ENCODE peak calls at places on chromosomes 16 and 17, in four cellular contexts. R, F, J and N are unnamed samples.
A peak's percentile ranks its signal among the peaks of the same experiment; 100 is the strongest.

GRCh38 chr16:88764913-88765349 is 20.1 kb downstream of the PIEZO1 start:
- DNase-seq in R (peak; percentile 35), F (peak; percentile 62), J (no peak), N (no peak)

GRCh38 chr16:80231888-80232287 is 308.9 kb upstream of the DYNLRB2 start:
- DNase-seq in R (peak; percentile 94), F (no peak), J (no peak), N (no peak)

GRCh38 chr16:30113031-30113710 is at the start of gene GDPD3:
- DNase-seq in R (no peak), F (peak; percentile 72), J (no peak), N (no peak)

GRCh38 chr17:82495844-82496528 is 23.5 kb upstream of the FOXK2 start:
- DNase-seq in R (no peak), F (peak; percentile 87), J (no peak), N (no peak)

GRCh38 chr16:48129926-48130325 is 25.9 kb downstream of the ABCC12 start:
- DNase-seq in R (no peak), F (no peak), J (no peak), N (no peak)

GRCh38 chr17:42924891-42925290 is 24.3 kb downstream of the G6PC1 start:
- DNase-seq in R (no peak), F (peak; percentile 56), J (no peak), N (no peak)

GRCh38 chr17:12395733-12396354 is 269.8 kb upstream of the MYOCD start:
- DNase-seq in R (no peak), F (peak; percentile 90), J (no peak), N (no peak)

GRCh38 chr17:8855477-8856204 is 11.8 kb downstream of the PIK3R6 start:
- DNase-seq in R (no peak), F (peak; percentile 26), J (no peak), N (no peak)

GRCh38 chr17:18966831-18967624 is 15.1 kb downstream of the SLC5A10 start:
- DNase-seq in R (peak; percentile 52), F (peak; percentile 72), J (no peak), N (no peak)

GRCh38 chr16:57696240-57696639 is 1.6 kb downstream of the DRC7 start:
- DNase-seq in R (no peak), F (no peak), J (no peak), N (no peak)

GRCh38 chr16:1706386-1707192 is 594 bp downstream of the MAPK8IP3 start:
- DNase-seq in R (peak; percentile 36), F (peak; percentile 59), J (no peak), N (peak; percentile 60)

GRCh38 chr16:84225571-84225970 is 14.2 kb downstream of the KCNG4 start:
- DNase-seq in R (no peak), F (no peak), J (no peak), N (no peak)

GRCh38 chr16:64092284-64092683 is 1029.6 kb downstream of the CDH11 start:
- DNase-seq in R (peak; percentile 65), F (no peak), J (no peak), N (no peak)

GRCh38 chr16:75023019-75023418 is 24.2 kb downstream of the ZNRF1 start:
- DNase-seq in R (peak; percentile 70), F (no peak), J (no peak), N (no peak)

GRCh38 chr17:16972346-16972745 is 428 bp upstream of the TNFRSF13B start:
- DNase-seq in R (no peak), F (peak; percentile 37), J (no peak), N (no peak)

GRCh38 chr16:66170989-66171388 is 195.5 kb upstream of the CDH5 start:
- DNase-seq in R (no peak), F (peak; percentile 4), J (no peak), N (no peak)

GRCh38 chr17:12342609-12343248 is 322.1 kb downstream of the MAP2K4 start:
- DNase-seq in R (no peak), F (peak; percentile 96), J (no peak), N (no peak)

GRCh38 chr17:14745122-14745521 is 444.2 kb downstream of the HS3ST3B1 start:
- DNase-seq in R (peak; percentile 46), F (no peak), J (no peak), N (no peak)

GRCh38 chr17:17626151-17626805 is 34.8 kb upstream of the PEMT start:
- DNase-seq in R (no peak), F (peak; percentile 95), J (no peak), N (no peak)

GRCh38 chr17:80479246-80479566 is 2.8 kb upstream of the NPTX1 start:
- DNase-seq in R (no peak), F (no peak), J (no peak), N (no peak)
- H3K27me3 ChIP-seq in R (peaks cover 70% of the 10 kb centered on the region), F (peaks cover 91% of the 10 kb centered on the region), J (peaks cover 69% of the 10 kb centered on the region), N (peaks cover 75% of the 10 kb centered on the region)

GRCh38 chr17:58247511-58248363 is 9.4 kb downstream of the LPO start:
- DNase-seq in R (no peak), F (peak; percentile 40), J (peak; percentile 42), N (no peak)

GRCh38 chr17:58244958-58245357 is 6.6 kb downstream of the LPO start:
- DNase-seq in R (no peak), F (no peak), J (peak; percentile 21), N (no peak)

GRCh38 chr17:58245428-58246103 is 7.2 kb downstream of the LPO start:
- DNase-seq in R (peak; percentile 11), F (peak; percentile 45), J (peak; percentile 9), N (no peak)

GRCh38 chr17:58248955-58249269 is 10.5 kb downstream of the LPO start:
- DNase-seq in R (no peak), F (no peak), J (no peak), N (no peak)

GRCh38 chr17:58246104-58246740 is 7.8 kb downstream of the LPO start:
- DNase-seq in R (no peak), F (peak; percentile 43), J (peak; percentile 36), N (no peak)
- H3K27me3 ChIP-seq in R (peaks cover 75% of the 10 kb centered on the region), F (peaks cover 92% of the 10 kb centered on the region), J (no peaks in the 10 kb centered on the region), N (peaks cover 16% of the 10 kb centered on the region)

GRCh38 chr16:85254921-85255320 is 142.6 kb upstream of the CIBAR2 start:
- DNase-seq in R (no peak), F (no peak), J (no peak), N (no peak)

GRCh38 chr16:85257483-85257882 is 145.2 kb upstream of the CIBAR2 start:
- DNase-seq in R (no peak), F (no peak), J (no peak), N (no peak)

GRCh38 chr16:85255777-85256176 is 143.5 kb upstream of the CIBAR2 start:
- DNase-seq in R (no peak), F (no peak), J (no peak), N (no peak)

GRCh38 chr16:85258166-85258565 is 145.9 kb upstream of the CIBAR2 start:
- DNase-seq in R (no peak), F (no peak), J (no peak), N (no peak)

DNA sequence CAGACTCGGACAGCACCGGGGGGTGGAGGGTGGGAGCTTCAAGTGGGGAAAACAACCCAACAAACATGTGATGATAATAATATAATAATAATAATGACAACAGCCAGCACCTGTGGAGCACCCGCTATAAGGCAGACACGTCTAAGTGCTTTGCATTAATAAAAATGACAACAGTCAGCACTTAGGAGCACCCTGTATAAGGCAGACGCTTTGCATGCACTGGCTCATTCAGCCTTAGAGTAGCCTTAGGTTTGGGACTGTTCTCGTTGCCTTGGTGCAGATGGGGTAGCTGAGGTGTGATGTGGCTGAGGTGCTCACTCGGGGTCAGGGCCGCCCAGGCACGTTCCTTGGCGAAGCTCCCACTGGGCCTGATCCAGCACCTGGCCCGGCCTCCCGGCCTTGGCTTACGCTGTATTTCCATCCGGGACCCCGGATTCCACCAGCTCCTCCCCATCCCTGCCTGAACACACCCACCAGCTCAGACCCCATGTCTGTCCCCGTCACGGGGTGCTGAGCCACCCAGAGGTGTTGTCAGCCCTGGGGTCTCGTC is 144.0 kb upstream of the CIBAR2 start:
- DNase-seq in R (no peak), F (no peak), J (no peak), N (no peak)
- H3K27me3 ChIP-seq in R (no peaks in the 10 kb centered on the region), F (no peaks in the 10 kb centered on the region), J (no peaks in the 10 kb centered on the region), N (peaks cover 13% of the 10 kb centered on the region)

GRCh38 chr16:54370653-54371052 is 84.1 kb upstream of the IRX3 start:
- DNase-seq in R (no peak), F (peak; percentile 85), J (peak; percentile 59), N (no peak)

GRCh38 chr16:54375056-54375455 is 88.5 kb upstream of the IRX3 start:
- DNase-seq in R (no peak), F (no peak), J (no peak), N (no peak)

DNA sequence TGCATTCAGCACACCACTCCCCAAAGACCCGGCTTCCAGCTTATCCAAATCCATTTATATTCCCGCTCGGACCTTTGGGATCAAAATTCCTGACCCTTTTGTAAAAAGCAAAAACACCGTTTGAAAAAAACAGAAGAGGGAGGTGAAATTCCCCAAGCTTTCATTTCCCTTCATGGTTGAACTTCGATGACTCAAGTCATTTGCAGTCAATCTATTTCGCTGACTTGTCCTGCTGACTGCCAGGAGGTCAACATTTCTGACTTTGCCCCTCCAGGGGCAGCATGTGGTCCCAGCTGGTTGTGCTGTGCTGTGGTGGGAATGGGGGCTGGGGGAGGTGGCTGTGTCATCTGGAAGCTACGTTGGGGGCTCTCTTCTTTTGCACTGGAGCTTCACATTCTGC is 87.5 kb upstream of the IRX3 start:
- DNase-seq in R (peak; percentile 10), F (no peak), J (no peak), N (no peak)
- H3K27me3 ChIP-seq in R (no peaks in the 10 kb centered on the region), F (no peaks in the 10 kb centered on the region), J (no peaks in the 10 kb centered on the region), N (peaks cover 39% of the 10 kb centered on the region)